ENCODE peak calls at places on chromosomes 6 and 20, in nine cellular contexts. Q is heart right ventricle; D is PC-3; L is activated CD4-positive, alpha-beta T cell treated with anti-CD3 and anti-CD28 coated beads for 48 hours; X is stimulated activated effector memory CD8-positive, alpha-beta T cell treated with anti-CD3 and anti-CD28 coated beads, Interleukin-12 subunit alpha, Interleukin-12 subunit beta, amount 100 ng/mL, for 72 hours; E is kidney glomerular epithelial cell; V is ovary; Y is endothelial cell; A is activated naive CD4-positive, alpha-beta T cell. J is an unnamed sample.

GRCh38 chr20:36951198-36951976 is at the start of gene SAMHD1:
- DNase-seq in L (peak; percentile 93), A (peak; percentile 75), Y (peak; percentile 94), Q (peak; percentile 97), D (peak; percentile 99), E (peak; percentile 95), V (peak; percentile 97), X (peak; percentile 96), J (peak; percentile 96)

GRCh38 chr20:51420805-51421204 is 121.7 kb downstream of the NFATC2 start:
- DNase-seq in E (no peak), Q (no peak), V (no peak), Y (no peak), X (no peak), L (no peak), A (no peak), D (no peak), J (no peak)

GRCh38 chr6:54624779-54625178 is 221.8 kb upstream of the FAM83B start:
- DNase-seq in V (no peak), L (no peak), X (no peak), E (no peak), A (no peak), D (no peak), Q (no peak), Y (no peak), J (no peak)

GRCh38 chr6:55437141-55437540 is 109.9 kb downstream of the GFRAL start:
- DNase-seq in V (no peak), Q (no peak), X (no peak), D (no peak), Y (no peak), A (no peak), L (no peak), E (no peak), J (no peak)

GRCh38 chr6:12163149-12163548 is 127.0 kb upstream of the EDN1 start:
- DNase-seq in Q (no peak), X (no peak), L (no peak), D (no peak), A (peak; percentile 12), V (no peak), Y (no peak), E (no peak), J (no peak)

GRCh38 chr6:168789699-168790098 is 348.7 kb downstream of the SMOC2 start:
- DNase-seq in L (no peak), A (no peak), V (no peak), Q (no peak), E (no peak), Y (no peak), X (no peak), D (no peak), J (no peak)

GRCh38 chr20:40459299-40459698 is 229.7 kb downstream of the MAFB start:
- DNase-seq in V (no peak), L (no peak), D (no peak), A (no peak), X (no peak), Q (no peak), Y (no peak), E (no peak), J (no peak)

GRCh38 chr6:18207438-18207837 is 52.2 kb downstream of the KDM1B start:
- DNase-seq in X (no peak), D (no peak), Q (no peak), E (no peak), L (no peak), Y (no peak), A (no peak), V (no peak), J (no peak)

GRCh38 chr6:20246107-20246506 is 33.8 kb upstream of the MBOAT1 start:
- DNase-seq in D (no peak), Q (no peak), A (no peak), L (no peak), X (no peak), E (no peak), Y (no peak), V (no peak), J (no peak)

GRCh38 chr6:79803917-79804316 is 143.4 kb downstream of the ELOVL4 start:
- DNase-seq in D (no peak), V (no peak), X (no peak), Q (no peak), E (no peak), L (no peak), A (no peak), Y (no peak), J (no peak)

J was measured in left ventricle myocardium inferior.